ENCODE peak calls at places on chromosomes 16 and 17, in seven cellular contexts. T is HEK293T, F is A549, G is mucosa of gallbladder, Y is left colon, Z is GM19239, A is AG09309. R is an unnamed sample.

GRCh38 chr17:66468241-66469087 is 166.1 kb downstream of the PRKCA start:
- DNase-seq in Z (no peak), G (peak), F (peak), T (no peak), Y (no peak), A (no peak), R (peak)

GRCh38 chr17:49384962-49385361 is 22.9 kb upstream of the ZNF652 start:
- DNase-seq in Z (no peak), Y (no peak), F (no peak), T (no peak), A (no peak), G (no peak), R (no peak)

GRCh38 chr16:78976212-78976611 is 624.3 kb downstream of the MAF start:
- DNase-seq in F (no peak), T (no peak), A (no peak), G (no peak), Z (no peak), Y (no peak), R (no peak)

GRCh38 chr17:74444406-74444805 is 12.5 kb downstream of the GPRC5C start:
- DNase-seq in F (no peak), T (no peak), Y (peak), A (no peak), G (no peak), Z (no peak), R (no peak)

GRCh38 chr16:58021661-58022551 is 3.6 kb upstream of the MMP15 start:
- DNase-seq in Z (no peak), T (no peak), Y (no peak), F (no peak), A (no peak), G (no peak), R (no peak)

GRCh38 chr16:51651061-51651466 is 500.0 kb upstream of the SALL1 start:
- DNase-seq in Z (no peak), A (no peak), G (no peak), T (no peak), Y (no peak), F (no peak), R (no peak)

GRCh38 chr16:30961384-30961783 is 3.8 kb downstream of the SETD1A start:
- DNase-seq in T (no peak), Y (no peak), Z (no peak), A (no peak), G (no peak), F (no peak), R (no peak)

GRCh38 chr17:62778990-62779681 is 29.0 kb downstream of the MARCHF10 start:
- DNase-seq in F (peak), A (peak), T (no peak), Y (peak), Z (no peak), G (peak), R (no peak)

GRCh38 chr17:38454528-38454927 is 26.3 kb downstream of the ARHGAP23 start:
- DNase-seq in G (peak), Y (peak), T (no peak), F (peak), Z (no peak), A (no peak), R (peak)

GRCh38 chr16:48611329-48612137 is 1.6 kb upstream of the N4BP1 start:
- DNase-seq in G (no peak), Z (no peak), Y (peak), T (no peak), F (peak), A (no peak), R (peak)

GRCh38 chr16:76268824-76269223 is 8.4 kb upstream of the CNTNAP4 start:
- DNase-seq in Y (no peak), F (no peak), T (no peak), A (no peak), Z (no peak), G (no peak), R (no peak)

GRCh38 chr16:53580038-53580802 is 77.2 kb upstream of the AKTIP start:
- DNase-seq in Y (no peak), G (no peak), A (no peak), T (no peak), Z (no peak), F (no peak), R (no peak)

GRCh38 chr17:42514279-42514678 is 21.8 kb upstream of the NAGLU start:
- DNase-seq in G (no peak), Y (no peak), A (no peak), T (no peak), F (no peak), Z (no peak), R (no peak)

GRCh38 chr17:356671-357434 is 4.2 kb upstream of the RPH3AL start:
- DNase-seq in T (no peak), F (no peak), Y (no peak), G (no peak), A (no peak), Z (no peak), R (no peak)

GRCh38 chr16:67397812-67398545 is 4.7 kb upstream of the TPPP3 start:
- DNase-seq in T (no peak), A (no peak), G (no peak), Z (no peak), Y (no peak), F (no peak), R (no peak)

GRCh38 chr17:31535581-31535981 is 144.1 kb downstream of the RAB11FIP4 start:
- DNase-seq in F (no peak), Z (peak), T (no peak), G (no peak), A (no peak), Y (no peak), R (no peak)

GRCh38 chr17:37779554-37779953 is 34.7 kb upstream of the HNF1B start:
- DNase-seq in A (peak), Y (no peak), F (no peak), G (no peak), T (no peak), Z (no peak), R (no peak)

GRCh38 chr17:74798239-74798707 is 22.1 kb upstream of the NAT9 start:
- DNase-seq in Y (no peak), T (no peak), A (no peak), Z (no peak), F (no peak), G (no peak), R (peak)

GRCh38 chr17:17420035-17420434 is 56.8 kb upstream of the MED9 start:
- DNase-seq in A (no peak), Z (no peak), T (no peak), G (no peak), Y (no peak), F (no peak), R (no peak)

GRCh38 chr17:73320601-73321264 is 8.9 kb upstream of the CDC42EP4 start:
- DNase-seq in T (no peak), G (no peak), Y (no peak), Z (no peak), F (no peak), A (no peak), R (no peak)

GRCh38 chr17:74746922-74747321 is 1.5 kb upstream of the NHERF1 start:
- DNase-seq in A (no peak), T (no peak), Z (no peak), F (no peak), Y (no peak), G (no peak), R (no peak)

GRCh38 chr16:10594312-10594950 is 14.0 kb upstream of the EMP2 start:
- DNase-seq in Z (no peak), G (peak), F (no peak), T (no peak), A (no peak), Y (peak), R (no peak)

GRCh38 chr16:2244301-2244700 is 7.1 kb downstream of the ECI1 start:
- DNase-seq in Z (no peak), Y (no peak), T (no peak), F (no peak), G (no peak), A (no peak), R (no peak)

GRCh38 chr16:49679085-49679484 is 176.8 kb downstream of the ZNF423 start:
- DNase-seq in T (no peak), G (no peak), A (no peak), Y (no peak), F (no peak), Z (no peak), R (no peak)

GRCh38 chr17:30961213-30962188 is 9.3 kb upstream of the RNF135 start:
- DNase-seq in Z (no peak), T (no peak), G (no peak), A (no peak), Y (no peak), F (peak), R (no peak)

R was measured in dermis microvascular lymphatic vessel endothelial cell.